ENCODE peak calls at places on chromosomes 13 and 19, in four cellular contexts. B is CD4-positive, CD25-positive, alpha-beta regulatory T cell; X is tibial artery; M is naive thymus-derived CD4-positive, alpha-beta T cell. Y is an unnamed sample. For H3K9me3, the result is how much of the 10 kb centered on the place peaks cover.

GRCh38 chr13:28741080-28741479 is 22.3 kb upstream of the SLC46A3 start:
- DNase-seq in B (no peak), X (no peak), M (no peak), Y (no peak)

GRCh38 chr13:76991432-76991795 is 467 bp upstream of the CLN5 start:
- DNase-seq in B (peak), X (no peak), M (no peak), Y (peak)

GRCh38 chr13:99288069-99288468 is 19.1 kb downstream of the GPR183 start:
- DNase-seq in B (no peak), X (no peak), M (no peak), Y (no peak)

GRCh38 chr13:23578411-23579071 is 8.3 kb downstream of the TNFRSF19 start:
- DNase-seq in B (peak), X (peak), M (peak), Y (peak)

GRCh38 chr13:39855236-39855635 is 199.8 kb downstream of the COG6 start:
- DNase-seq in B (no peak), X (no peak), M (no peak), Y (no peak)

GRCh38 chr13:86020350-86021002 is 221.3 kb upstream of the SLITRK6 start:
- DNase-seq in B (no peak), X (no peak), M (no peak), Y (no peak)

GRCh38 chr13:94548382-94549240 is 47.3 kb downstream of the TGDS start:
- DNase-seq in B (no peak), X (peak), M (no peak), Y (peak)

GRCh38 chr13:91609353-91609752 is 210.9 kb downstream of the GPC5 start:
- DNase-seq in B (no peak), X (no peak), M (no peak), Y (no peak)

GRCh38 chr19:16216744-16217670 is 19.3 kb downstream of the AP1M1 start:
- DNase-seq in B (peak), X (peak), M (no peak), Y (peak)

GRCh38 chr19:58294743-58295374 is 10.3 kb upstream of the ERVK3-1 start:
- DNase-seq in B (no peak), X (no peak), M (no peak), Y (no peak)
- H3K9me3 ChIP-seq in B (under half), X (under half), M (under half), Y (under half)

GRCh38 chr19:56403764-56404704 is at the start of gene ZNF583:
- DNase-seq in B (peak), X (peak), M (peak), Y (peak)

GRCh38 chr19:56400485-56400884 is 3.6 kb upstream of the ZNF583 start:
- DNase-seq in B (no peak), X (no peak), M (no peak), Y (no peak)

GRCh38 chr19:56405062-56405461 is 930 bp downstream of the ZNF583 start:
- DNase-seq in B (no peak), X (no peak), M (no peak), Y (no peak)

GRCh38 chr19:56403261-56403660 is 871 bp upstream of the ZNF583 start:
- DNase-seq in B (no peak), X (no peak), M (no peak), Y (no peak)

GRCh38 chr19:56404705-56405056 is 549 bp downstream of the ZNF583 start:
- DNase-seq in B (no peak), X (no peak), M (no peak), Y (no peak)
- H3K9me3 ChIP-seq in B (under half), X (under half), M (under half), Y (under half)

GRCh38 chr19:37563518-37563917 is 31.1 kb downstream of the ZNF571 start:
- DNase-seq in B (no peak), X (no peak), M (no peak), Y (no peak)

GRCh38 chr19:37564624-37565369 is 29.8 kb downstream of the ZNF571 start:
- DNase-seq in B (no peak), X (no peak), M (no peak), Y (no peak)

DNA sequence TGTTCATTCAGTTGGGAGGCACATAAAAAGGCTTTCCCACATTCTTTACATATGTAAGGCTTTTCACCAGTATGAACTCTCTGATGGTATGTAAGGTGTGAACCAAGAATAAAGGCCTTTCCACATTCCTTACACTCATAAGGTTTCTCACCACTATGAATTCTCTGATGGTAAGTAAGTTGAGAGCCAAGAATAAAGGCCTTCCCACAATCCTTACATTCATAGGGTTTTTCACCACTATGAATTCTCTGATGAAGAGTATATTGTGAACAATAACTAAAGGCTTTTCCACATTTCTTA is 29.3 kb downstream of the ZNF571 start:
- DNase-seq in B (no peak), X (no peak), M (no peak), Y (no peak)
- H3K9me3 ChIP-seq in B (half or more), X (half or more), M (half or more), Y (half or more)

DNA sequence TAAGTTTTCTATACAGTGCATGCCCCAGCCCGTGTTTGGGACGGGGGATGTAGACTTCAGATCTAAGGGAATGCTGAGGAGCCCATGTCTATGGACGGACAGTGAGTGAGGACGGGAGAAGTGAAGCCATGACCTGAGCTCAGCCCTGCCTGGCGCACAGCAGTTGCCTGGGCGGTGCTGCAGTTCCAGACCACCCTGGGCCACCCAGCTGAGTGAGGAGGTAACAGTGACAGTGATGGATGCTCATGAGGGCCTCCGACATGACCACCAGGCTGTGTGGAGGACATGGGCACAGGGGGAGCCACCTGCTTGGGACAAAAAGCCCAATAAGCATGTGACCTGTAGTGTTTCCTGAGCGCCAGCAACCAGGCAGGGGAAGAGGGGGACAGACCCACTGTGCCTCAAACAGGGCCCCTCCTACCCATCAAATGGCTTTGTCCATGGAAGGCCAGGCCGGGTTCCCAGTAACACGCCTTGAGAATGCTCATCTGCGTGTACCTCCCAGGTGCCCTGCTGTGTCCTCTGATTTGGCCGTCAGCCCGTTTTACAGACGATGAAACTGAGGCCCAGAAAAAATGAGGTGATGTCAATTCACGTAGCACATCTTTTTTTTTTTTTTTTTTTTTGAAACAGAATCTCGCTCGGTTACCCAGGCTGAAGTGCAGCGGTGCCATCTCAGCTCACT is 22.6 kb downstream of the NOSIP start:
- DNase-seq in B (no peak), X (no peak), M (no peak), Y (no peak)
- H3K9me3 ChIP-seq in B (under half), X (under half), M (under half), Y (under half)

DNA sequence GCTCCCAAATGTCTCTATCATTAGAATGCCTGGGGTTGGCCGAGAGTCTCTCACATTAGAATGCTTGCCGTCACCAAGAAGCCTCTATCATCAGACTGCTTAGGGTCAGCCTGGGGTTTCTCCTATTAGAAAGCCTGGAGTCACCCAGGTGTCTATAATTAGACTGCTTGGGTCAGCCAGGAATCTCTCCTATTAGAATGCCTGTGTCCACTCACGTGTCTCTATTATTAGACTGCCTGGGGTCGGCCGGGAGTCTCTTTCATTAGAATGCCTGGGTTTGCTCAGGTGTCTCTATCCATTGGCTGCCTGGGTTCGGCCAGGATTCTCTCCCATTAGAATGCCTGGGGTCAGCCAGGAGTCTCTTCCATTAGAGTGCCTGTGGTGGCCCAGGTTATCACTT is 1453.1 kb downstream of the UQCRFS1 start:
- DNase-seq in B (no peak), X (no peak), M (no peak), Y (peak)
- H3K9me3 ChIP-seq in B (under half), X (half or more), M (half or more), Y (under half)

GRCh38 chr13:110581489-110582185 is 20.1 kb upstream of the RAB20 start:
- DNase-seq in B (no peak), X (no peak), M (no peak), Y (no peak)
- H3K9me3 ChIP-seq in B (under half), X (under half), M (under half), Y (under half)

GRCh38 chr19:21587549-21587948 is 82.1 kb downstream of the ZNF429 start:
- DNase-seq in B (no peak), X (no peak), M (no peak), Y (no peak)
- H3K9me3 ChIP-seq in B (under half), X (under half), M (under half), Y (under half)

GRCh38 chr19:52070496-52070895 is 21.9 kb upstream of the ZNF432 start:
- DNase-seq in B (no peak), X (no peak), M (no peak), Y (no peak)
- H3K9me3 ChIP-seq in B (half or more), X (under half), M (half or more), Y (under half)

GRCh38 chr13:110118106-110118505 is 188.9 kb downstream of the COL4A1 start:
- DNase-seq in B (no peak), X (no peak), M (no peak), Y (no peak)

GRCh38 chr13:110119943-110120905 is 186.7 kb downstream of the COL4A1 start:
- DNase-seq in B (no peak), X (no peak), M (no peak), Y (no peak)

GRCh38 chr13:110114351-110114750 is 192.6 kb downstream of the COL4A1 start:
- DNase-seq in B (no peak), X (no peak), M (no peak), Y (no peak)

GRCh38 chr13:110113284-110113764 is 193.6 kb downstream of the COL4A1 start:
- DNase-seq in B (no peak), X (no peak), M (no peak), Y (no peak)

DNA sequence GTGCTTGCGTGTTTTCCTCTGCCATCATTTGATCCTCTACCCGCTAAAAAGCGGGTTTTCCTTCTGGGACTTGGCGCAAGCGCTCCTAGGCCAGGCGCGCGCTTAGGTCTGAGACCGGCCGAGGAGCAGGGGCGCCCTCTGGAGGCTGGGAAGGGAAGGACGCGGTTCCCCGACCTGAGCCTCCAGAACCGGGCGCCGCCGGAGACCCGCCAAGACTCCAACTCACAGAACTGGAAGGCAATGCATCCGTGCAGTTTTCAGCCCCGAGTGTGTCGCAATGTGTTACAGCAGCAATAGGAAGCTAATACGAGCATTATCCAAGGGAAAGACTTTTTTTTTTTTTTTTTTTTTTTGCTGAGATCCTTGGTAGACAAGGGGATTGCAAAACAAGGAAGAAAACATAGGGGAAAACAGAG is 190.9 kb downstream of the COL4A1 start:
- DNase-seq in B (peak), X (no peak), M (peak), Y (peak)
- H3K9me3 ChIP-seq in B (under half), X (under half), M (under half), Y (under half)

GRCh38 chr19:14649020-14649419 is 25.6 kb downstream of the ADGRE3 start:
- DNase-seq in B (no peak), X (no peak), M (no peak), Y (no peak)
- H3K9me3 ChIP-seq in B (under half), X (under half), M (under half), Y (under half)

Y was measured in sigmoid colon.